ENCODE peak calls at places on chromosomes 7 and 10, in eight cellular contexts. N is HL-60; Y is activated naive CD8-positive, alpha-beta T cell treated with anti-CD3 and anti-CD28 coated beads for 36 hours; X is T-helper 1 cell; Z is CD8-positive, alpha-beta T cell; T is heart left ventricle; E is AG09319; Q is activated gamma-delta T cell. L is an unnamed sample.

GRCh38 chr10:377228-377627 is 242.0 kb downstream of the ZMYND11 start:
- DNase-seq in N (no peak), Y (no peak), X (no peak), Z (no peak), T (no peak), E (no peak), Q (no peak), L (no peak)

GRCh38 chr7:3597243-3597642 is 296.2 kb downstream of the SDK1 start:
- DNase-seq in N (no peak), Y (no peak), X (no peak), Z (no peak), T (no peak), E (no peak), Q (no peak), L (no peak)

GRCh38 chr10:17344206-17344605 is 110.2 kb downstream of the ST8SIA6 start:
- DNase-seq in N (no peak), Y (no peak), X (no peak), Z (no peak), T (no peak), E (no peak), Q (no peak), L (no peak)

GRCh38 chr7:87784424-87784823 is 91.7 kb downstream of the SLC25A40 start:
- DNase-seq in N (no peak), Y (no peak), X (no peak), Z (no peak), T (no peak), E (no peak), Q (no peak), L (no peak)

GRCh38 chr10:124799196-124799595 is 2.4 kb upstream of the ABRAXAS2 start:
- DNase-seq in N (no peak), Y (no peak), X (no peak), Z (no peak), T (no peak), E (no peak), Q (no peak), L (no peak)

GRCh38 chr7:81616951-81617350 is 152.9 kb downstream of the HGF start:
- DNase-seq in N (no peak), Y (no peak), X (no peak), Z (no peak), T (no peak), E (no peak), Q (no peak), L (no peak)

GRCh38 chr7:25834050-25834449 is 317.9 kb upstream of the NFE2L3 start:
- DNase-seq in N (no peak), Y (no peak), X (no peak), Z (no peak), T (no peak), E (no peak), Q (no peak), L (no peak)

GRCh38 chr7:46781901-46782439 is 799.9 kb downstream of the TNS3 start:
- DNase-seq in N (no peak), Y (no peak), X (no peak), Z (no peak), T (no peak), E (no peak), Q (no peak), L (no peak)

GRCh38 chr7:104643587-104644217 is 315.3 kb downstream of the LHFPL3 start:
- DNase-seq in N (peak), Y (peak), X (no peak), Z (no peak), T (no peak), E (no peak), Q (no peak), L (peak)

GRCh38 chr7:29482056-29482455 is 81.6 kb upstream of the PRR15 start:
- DNase-seq in N (no peak), Y (no peak), X (no peak), Z (no peak), T (no peak), E (no peak), Q (no peak), L (no peak)

GRCh38 chr7:36607206-36607515 is 117.1 kb downstream of the AOAH start:
- DNase-seq in N (no peak), Y (no peak), X (no peak), Z (no peak), T (no peak), E (no peak), Q (no peak), L (no peak)

GRCh38 chr10:79229830-79230562 is 117.3 kb upstream of the PPIF start:
- DNase-seq in N (no peak), Y (no peak), X (no peak), Z (no peak), T (no peak), E (no peak), Q (no peak), L (no peak)

GRCh38 chr7:50962962-50963374 is 180.3 kb upstream of the GRB10 start:
- DNase-seq in N (no peak), Y (peak), X (no peak), Z (no peak), T (peak), E (peak), Q (no peak), L (no peak)

GRCh38 chr10:12644380-12645144 is 295.2 kb downstream of the CAMK1D start:
- DNase-seq in N (no peak), Y (peak), X (no peak), Z (no peak), T (no peak), E (no peak), Q (no peak), L (no peak)

GRCh38 chr10:114565066-114565465 is 93.0 kb downstream of the ABLIM1 start:
- DNase-seq in N (no peak), Y (no peak), X (no peak), Z (no peak), T (no peak), E (no peak), Q (no peak), L (no peak)

GRCh38 chr10:108112218-108112617 is 947.7 kb upstream of the SORCS1 start:
- DNase-seq in N (no peak), Y (no peak), X (no peak), Z (no peak), T (no peak), E (no peak), Q (no peak), L (no peak)

GRCh38 chr7:73451780-73452398 is 18.3 kb downstream of the FZD9 start:
- DNase-seq in N (peak), Y (no peak), X (no peak), Z (no peak), T (no peak), E (peak), Q (no peak), L (peak)

L was measured in AML-193.